ENCODE peak calls at places on chromosomes 12 and 14, in six cellular contexts. One of them, this sample, is unnamed.
A peak's percentile ranks its signal among the peaks of the same experiment; 100 is the strongest.

GRCh38 chr12:50224026-50224692 is 57.0 kb upstream of the CERS5 start:
- DNase-seq in endothelial cell of umbilical vein: peak; percentile 87
- DNase-seq in HepG2: peak; percentile 79
- DNase-seq in SK-N-SH: no peak
- DNase-seq in fibroblast of lung: no peak
- DNase-seq in mammary epithelial cell: peak; percentile 86
- DNase-seq in this sample: no peak

GRCh38 chr14:68674538-68675232 is 118.2 kb downstream of the ZFP36L1 start:
- DNase-seq in fibroblast of lung: no peak
- DNase-seq in mammary epithelial cell: no peak
- DNase-seq in HepG2: no peak
- DNase-seq in endothelial cell of umbilical vein: no peak
- DNase-seq in SK-N-SH: no peak
- DNase-seq in this sample: no peak

GRCh38 chr12:60394680-60395079 is 798.9 kb downstream of the SLC16A7 start:
- DNase-seq in SK-N-SH: no peak
- DNase-seq in HepG2: no peak
- DNase-seq in mammary epithelial cell: peak; percentile 79
- DNase-seq in endothelial cell of umbilical vein: peak; percentile 79
- DNase-seq in fibroblast of lung: peak; percentile 73
- DNase-seq in this sample: peak; percentile 21

GRCh38 chr12:132954471-132955048 is 1.5 kb downstream of the ZNF605 start:
- DNase-seq in SK-N-SH: no peak
- DNase-seq in mammary epithelial cell: no peak
- DNase-seq in fibroblast of lung: no peak
- DNase-seq in HepG2: no peak
- DNase-seq in endothelial cell of umbilical vein: peak; percentile 10
- DNase-seq in this sample: no peak

GRCh38 chr14:22570132-22570949 is 18.7 kb downstream of the DAD1 start:
- DNase-seq in fibroblast of lung: peak; percentile 88
- DNase-seq in mammary epithelial cell: peak; percentile 66
- DNase-seq in endothelial cell of umbilical vein: peak; percentile 83
- DNase-seq in SK-N-SH: peak; percentile 71
- DNase-seq in HepG2: peak; percentile 98
- DNase-seq in this sample: no peak

GRCh38 chr14:89957791-89958190 is 2.1 kb downstream of the TDP1 start:
- DNase-seq in endothelial cell of umbilical vein: no peak
- DNase-seq in SK-N-SH: no peak
- DNase-seq in HepG2: no peak
- DNase-seq in fibroblast of lung: no peak
- DNase-seq in mammary epithelial cell: no peak
- DNase-seq in this sample: no peak

GRCh38 chr14:23169622-23170021 is 13.8 kb downstream of the SLC7A8 start:
- DNase-seq in endothelial cell of umbilical vein: no peak
- DNase-seq in mammary epithelial cell: no peak
- DNase-seq in SK-N-SH: no peak
- DNase-seq in fibroblast of lung: no peak
- DNase-seq in HepG2: no peak
- DNase-seq in this sample: no peak

GRCh38 chr12:26692417-26692816 is 140.6 kb downstream of the ITPR2 start:
- DNase-seq in fibroblast of lung: no peak
- DNase-seq in mammary epithelial cell: no peak
- DNase-seq in endothelial cell of umbilical vein: no peak
- DNase-seq in SK-N-SH: no peak
- DNase-seq in HepG2: no peak
- DNase-seq in this sample: no peak

GRCh38 chr12:114311966-114312365 is 94.0 kb downstream of the TBX5 start:
- DNase-seq in fibroblast of lung: peak; percentile 14
- DNase-seq in mammary epithelial cell: no peak
- DNase-seq in SK-N-SH: no peak
- DNase-seq in HepG2: no peak
- DNase-seq in endothelial cell of umbilical vein: no peak
- DNase-seq in this sample: no peak

GRCh38 chr14:104264495-104265265 is 126.3 kb downstream of the KIF26A start:
- DNase-seq in mammary epithelial cell: no peak
- DNase-seq in endothelial cell of umbilical vein: no peak
- DNase-seq in fibroblast of lung: no peak
- DNase-seq in SK-N-SH: no peak
- DNase-seq in HepG2: no peak
- DNase-seq in this sample: no peak

GRCh38 chr12:46751173-46751572 is 74.6 kb downstream of the SLC38A4 start:
- DNase-seq in HepG2: no peak
- DNase-seq in SK-N-SH: no peak
- DNase-seq in fibroblast of lung: no peak
- DNase-seq in mammary epithelial cell: no peak
- DNase-seq in endothelial cell of umbilical vein: no peak
- DNase-seq in this sample: no peak

DNA sequence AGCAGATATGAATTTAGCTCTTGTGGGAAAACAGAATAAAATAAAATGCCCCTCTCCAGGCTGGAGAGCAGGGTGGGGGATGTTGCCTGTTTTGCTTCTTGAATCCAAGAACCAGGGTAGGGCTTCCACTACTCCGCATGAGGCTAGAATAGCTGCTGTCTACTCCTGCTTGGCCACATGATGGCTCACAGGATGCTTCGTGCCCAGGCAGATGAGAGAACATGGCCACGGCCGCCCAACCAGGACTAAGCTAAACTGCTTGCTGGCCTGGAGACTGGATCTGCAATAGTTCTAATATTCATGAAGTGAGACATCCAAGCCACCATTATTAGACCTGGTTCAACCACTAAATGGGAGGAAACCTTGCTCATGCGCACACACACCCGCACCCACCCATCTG is 122.2 kb upstream of the METAP2 start:
- DNase-seq in endothelial cell of umbilical vein: no peak
- DNase-seq in fibroblast of lung: no peak
- DNase-seq in mammary epithelial cell: no peak
- DNase-seq in HepG2: peak; percentile 31
- DNase-seq in SK-N-SH: no peak
- DNase-seq in this sample: no peak
- TF ChIP-seq CTCF in endothelial cell of umbilical vein: no peak
- TF ChIP-seq CTCF in fibroblast of lung: no peak
- TF ChIP-seq CTCF in mammary epithelial cell: no peak
- TF ChIP-seq CTCF in HepG2: peak; percentile 41
- TF ChIP-seq CTCF in SK-N-SH: no peak
- TF ChIP-seq CTCF in this sample: peak; percentile 10

GRCh38 chr12:53236443-53237111 is 4.6 kb upstream of the RARG start:
- DNase-seq in mammary epithelial cell: no peak
- DNase-seq in endothelial cell of umbilical vein: no peak
- DNase-seq in fibroblast of lung: no peak
- DNase-seq in SK-N-SH: no peak
- DNase-seq in HepG2: no peak
- DNase-seq in this sample: no peak
- H3K9ac ChIP-seq in mammary epithelial cell: no peak overlapping the region
- H3K9ac ChIP-seq in endothelial cell of umbilical vein: no peak overlapping the region
- H3K9ac ChIP-seq in fibroblast of lung: no peak overlapping the region
- H3K9ac ChIP-seq in SK-N-SH: no peak overlapping the region
- H3K9ac ChIP-seq in HepG2: no peak overlapping the region
- H3K9ac ChIP-seq in this sample: no peak overlapping the region

GRCh38 chr12:48105867-48106563 is at the start of gene SENP1:
- DNase-seq in mammary epithelial cell: peak; percentile 85
- DNase-seq in HepG2: peak; percentile 80
- DNase-seq in fibroblast of lung: peak; percentile 91
- DNase-seq in endothelial cell of umbilical vein: peak; percentile 85
- DNase-seq in SK-N-SH: peak; percentile 90
- DNase-seq in this sample: no peak
- TF ChIP-seq CTCF in mammary epithelial cell: no peak
- TF ChIP-seq CTCF in HepG2: peak; percentile 46
- TF ChIP-seq CTCF in fibroblast of lung: peak; percentile 19
- TF ChIP-seq CTCF in endothelial cell of umbilical vein: peak; percentile 11
- TF ChIP-seq CTCF in SK-N-SH: peak; percentile 21
- TF ChIP-seq CTCF in this sample: no peak

GRCh38 chr12:75876843-75877587 is 154.6 kb downstream of the PHLDA1 start:
- DNase-seq in mammary epithelial cell: no peak
- DNase-seq in endothelial cell of umbilical vein: no peak
- DNase-seq in SK-N-SH: no peak
- DNase-seq in HepG2: no peak
- DNase-seq in fibroblast of lung: no peak
- DNase-seq in this sample: no peak
- H3K9ac ChIP-seq in mammary epithelial cell: peak overlapping the region; percentile 21
- H3K9ac ChIP-seq in endothelial cell of umbilical vein: no peak overlapping the region
- H3K9ac ChIP-seq in SK-N-SH: no peak overlapping the region
- H3K9ac ChIP-seq in HepG2: peak overlapping the region; percentile 4
- H3K9ac ChIP-seq in fibroblast of lung: no peak overlapping the region
- H3K9ac ChIP-seq in this sample: peak overlapping the region; percentile 69

GRCh38 chr14:31543969-31544799 is 17.0 kb upstream of the NUBPL start:
- DNase-seq in mammary epithelial cell: no peak
- DNase-seq in SK-N-SH: no peak
- DNase-seq in endothelial cell of umbilical vein: peak; percentile 23
- DNase-seq in HepG2: peak; percentile 48
- DNase-seq in fibroblast of lung: peak; percentile 26
- DNase-seq in this sample: no peak
- TF ChIP-seq CTCF in mammary epithelial cell: peak; percentile 18
- TF ChIP-seq CTCF in SK-N-SH: peak; percentile 42
- TF ChIP-seq CTCF in endothelial cell of umbilical vein: peak; percentile 22
- TF ChIP-seq CTCF in HepG2: peak; percentile 61
- TF ChIP-seq CTCF in fibroblast of lung: peak; percentile 49
- TF ChIP-seq CTCF in this sample: peak; percentile 11

GRCh38 chr12:96720363-96720705 is 186.7 kb upstream of the NEDD1 start:
- DNase-seq in mammary epithelial cell: peak; percentile 11
- DNase-seq in SK-N-SH: no peak
- DNase-seq in fibroblast of lung: no peak
- DNase-seq in HepG2: no peak
- DNase-seq in endothelial cell of umbilical vein: no peak
- DNase-seq in this sample: no peak

GRCh38 chr12:96714199-96714598 is 192.9 kb upstream of the NEDD1 start:
- DNase-seq in endothelial cell of umbilical vein: no peak
- DNase-seq in fibroblast of lung: no peak
- DNase-seq in SK-N-SH: no peak
- DNase-seq in mammary epithelial cell: no peak
- DNase-seq in HepG2: no peak
- DNase-seq in this sample: no peak

GRCh38 chr12:96719671-96720362 is 187.2 kb upstream of the NEDD1 start:
- DNase-seq in mammary epithelial cell: peak; percentile 12
- DNase-seq in HepG2: no peak
- DNase-seq in endothelial cell of umbilical vein: peak; percentile 63
- DNase-seq in SK-N-SH: no peak
- DNase-seq in fibroblast of lung: peak; percentile 67
- DNase-seq in this sample: no peak
- H3K9ac ChIP-seq in mammary epithelial cell: no peak overlapping the region
- H3K9ac ChIP-seq in HepG2: peak overlapping the region; percentile 28
- H3K9ac ChIP-seq in endothelial cell of umbilical vein: peak overlapping the region; percentile 5
- H3K9ac ChIP-seq in SK-N-SH: no peak overlapping the region
- H3K9ac ChIP-seq in fibroblast of lung: peak overlapping the region; percentile 40
- H3K9ac ChIP-seq in this sample: no peak overlapping the region

GRCh38 chr12:15526033-15526432 is 203.7 kb downstream of the PTPRO start:
- DNase-seq in endothelial cell of umbilical vein: no peak
- DNase-seq in mammary epithelial cell: peak; percentile 20
- DNase-seq in fibroblast of lung: no peak
- DNase-seq in SK-N-SH: no peak
- DNase-seq in HepG2: no peak
- DNase-seq in this sample: no peak

GRCh38 chr12:15525414-15525813 is 203.1 kb downstream of the PTPRO start:
- DNase-seq in endothelial cell of umbilical vein: no peak
- DNase-seq in fibroblast of lung: no peak
- DNase-seq in HepG2: no peak
- DNase-seq in mammary epithelial cell: peak; percentile 34
- DNase-seq in SK-N-SH: no peak
- DNase-seq in this sample: no peak

GRCh38 chr12:15530361-15530760 is 208.1 kb downstream of the PTPRO start:
- DNase-seq in HepG2: no peak
- DNase-seq in mammary epithelial cell: no peak
- DNase-seq in endothelial cell of umbilical vein: no peak
- DNase-seq in fibroblast of lung: peak; percentile 33
- DNase-seq in SK-N-SH: no peak
- DNase-seq in this sample: no peak

GRCh38 chr12:15528666-15529065 is 206.4 kb downstream of the PTPRO start:
- DNase-seq in fibroblast of lung: no peak
- DNase-seq in HepG2: no peak
- DNase-seq in SK-N-SH: no peak
- DNase-seq in endothelial cell of umbilical vein: no peak
- DNase-seq in mammary epithelial cell: no peak
- DNase-seq in this sample: no peak

DNA sequence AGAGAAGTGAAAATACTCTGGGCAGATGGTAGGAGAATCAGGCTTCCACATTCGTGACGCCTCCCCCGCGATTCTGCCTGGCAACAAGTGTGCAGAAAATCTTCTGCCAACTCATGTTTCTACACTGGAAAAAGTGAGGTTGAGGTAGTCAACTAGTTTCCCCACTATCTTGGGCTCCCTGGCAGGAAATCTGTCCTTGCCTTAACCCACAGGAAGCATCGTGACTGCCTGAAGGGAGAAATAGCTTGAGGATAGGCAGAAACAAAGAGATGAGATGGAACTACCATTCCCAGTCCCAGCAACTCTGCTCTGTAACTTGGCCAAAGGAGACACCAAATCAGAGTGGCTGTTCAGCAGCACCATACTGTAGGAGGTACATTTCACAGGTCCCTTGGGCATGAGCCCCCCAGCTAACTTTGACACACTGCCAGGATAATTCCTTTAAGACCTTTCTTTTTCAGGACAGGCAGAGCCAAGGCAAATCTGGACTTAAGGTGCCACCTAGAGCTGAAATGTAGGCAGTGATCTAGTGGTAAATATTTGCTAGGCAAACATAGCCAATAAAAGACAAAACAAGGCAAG is 205.0 kb downstream of the PTPRO start:
- DNase-seq in SK-N-SH: no peak
- DNase-seq in HepG2: peak; percentile 28
- DNase-seq in fibroblast of lung: peak; percentile 30
- DNase-seq in endothelial cell of umbilical vein: peak; percentile 8
- DNase-seq in mammary epithelial cell: peak; percentile 69
- DNase-seq in this sample: no peak
- TF ChIP-seq CTCF in SK-N-SH: peak; percentile 19
- TF ChIP-seq CTCF in HepG2: peak; percentile 74
- TF ChIP-seq CTCF in fibroblast of lung: peak; percentile 13
- TF ChIP-seq CTCF in endothelial cell of umbilical vein: peak; percentile 5
- TF ChIP-seq CTCF in mammary epithelial cell: peak; percentile 41
- TF ChIP-seq CTCF in this sample: peak; percentile 37

This sample was measured in keratinocyte.